ENCODE peak calls at places on chromosomes 1 and 21, in eight cellular contexts. W, H, P, G, L, Y, Q and K are unnamed samples.

GRCh38 chr1:182595641-182596240 is 6.7 kb upstream of the RNASEL start:
- DNase-seq in W (peak), H (peak), P (peak), G (peak), L (peak), Y (peak), Q (peak), K (peak)

GRCh38 chr1:99603699-99604595 is 42.0 kb upstream of the PALMD start:
- DNase-seq in W (no peak), H (no peak), P (no peak), G (no peak), L (no peak), Y (no peak), Q (no peak), K (no peak)

GRCh38 chr21:14382486-14382834 is 486 bp downstream of the HSPA13 start:
- DNase-seq in W (no peak), H (no peak), P (no peak), G (peak), L (no peak), Y (no peak), Q (no peak), K (no peak)

GRCh38 chr1:221766210-221766609 is 24.3 kb upstream of the DUSP10 start:
- DNase-seq in W (no peak), H (no peak), P (no peak), G (no peak), L (no peak), Y (no peak), Q (no peak), K (no peak)

GRCh38 chr21:26210614-26211013 is 40.0 kb upstream of the APP start:
- DNase-seq in W (no peak), H (no peak), P (no peak), G (no peak), L (no peak), Y (no peak), Q (no peak), K (no peak)

GRCh38 chr1:78388275-78388674 is 102.5 kb upstream of the PTGFR start:
- DNase-seq in W (no peak), H (no peak), P (no peak), G (no peak), L (no peak), Y (no peak), Q (no peak), K (no peak)

GRCh38 chr1:44650159-44650831 is 24.0 kb downstream of the TMEM53 start:
- DNase-seq in W (no peak), H (no peak), P (no peak), G (no peak), L (no peak), Y (peak), Q (peak), K (no peak)

GRCh38 chr1:214514032-214514818 is 37.2 kb downstream of the PTPN14 start:
- DNase-seq in W (no peak), H (peak), P (no peak), G (no peak), L (peak), Y (peak), Q (peak), K (no peak)

GRCh38 chr1:167821969-167822685 is 91.8 kb downstream of the ADCY10 start:
- DNase-seq in W (no peak), H (no peak), P (no peak), G (no peak), L (peak), Y (no peak), Q (no peak), K (no peak)

GRCh38 chr1:34977858-34978257 is 7.3 kb downstream of the TMEM35B start:
- DNase-seq in W (no peak), H (no peak), P (no peak), G (no peak), L (no peak), Y (no peak), Q (no peak), K (no peak)

GRCh38 chr21:38989745-38990423 is 184.2 kb downstream of the ETS2 start:
- DNase-seq in W (peak), H (peak), P (no peak), G (no peak), L (no peak), Y (peak), Q (peak), K (peak)

GRCh38 chr1:192762265-192762664 is 46.6 kb upstream of the RGS2 start:
- DNase-seq in W (no peak), H (no peak), P (no peak), G (no peak), L (no peak), Y (no peak), Q (no peak), K (no peak)

GRCh38 chr1:10007161-10007560 is 10.1 kb downstream of the RBP7 start:
- DNase-seq in W (no peak), H (no peak), P (no peak), G (peak), L (no peak), Y (no peak), Q (no peak), K (no peak)

GRCh38 chr1:192951961-192952460 is 107.1 kb downstream of the UCHL5 start:
- DNase-seq in W (no peak), H (peak), P (no peak), G (no peak), L (peak), Y (no peak), Q (no peak), K (peak)

GRCh38 chr1:201882665-201883132 is 6.0 kb upstream of the SHISA4 start:
- DNase-seq in W (no peak), H (peak), P (no peak), G (no peak), L (peak), Y (no peak), Q (no peak), K (peak)

GRCh38 chr1:103267893-103268292 is 159.6 kb upstream of the COL11A1 start:
- DNase-seq in W (no peak), H (no peak), P (no peak), G (no peak), L (no peak), Y (no peak), Q (no peak), K (no peak)

GRCh38 chr1:197485790-197486189 is 217.7 kb downstream of the CRB1 start:
- DNase-seq in W (no peak), H (peak), P (no peak), G (peak), L (no peak), Y (no peak), Q (peak), K (no peak)

GRCh38 chr1:204733869-204734596 is 48.5 kb upstream of the LRRN2 start:
- DNase-seq in W (no peak), H (no peak), P (no peak), G (no peak), L (no peak), Y (no peak), Q (no peak), K (no peak)

GRCh38 chr21:35342440-35342839 is 293.3 kb upstream of the RUNX1 start:
- DNase-seq in W (no peak), H (no peak), P (no peak), G (no peak), L (no peak), Y (no peak), Q (no peak), K (no peak)

GRCh38 chr1:8047112-8047511 is 21.0 kb upstream of the ERRFI1 start:
- DNase-seq in W (no peak), H (peak), P (no peak), G (no peak), L (no peak), Y (no peak), Q (no peak), K (peak)

GRCh38 chr1:64745181-64745985 is 508 bp downstream of the RAVER2 start:
- DNase-seq in W (peak), H (peak), P (peak), G (peak), L (peak), Y (peak), Q (peak), K (no peak)

GRCh38 chr1:152741656-152742055 is 16.2 kb upstream of the KPRP start:
- DNase-seq in W (no peak), H (no peak), P (no peak), G (no peak), L (no peak), Y (no peak), Q (no peak), K (no peak)

GRCh38 chr1:7810395-7810794 is 26.3 kb downstream of the PER3 start:
- DNase-seq in W (no peak), H (peak), P (no peak), G (no peak), L (peak), Y (no peak), Q (no peak), K (peak)

GRCh38 chr21:35138665-35139381 is 89.7 kb upstream of the RUNX1 start:
- DNase-seq in W (no peak), H (peak), P (no peak), G (no peak), L (peak), Y (no peak), Q (peak), K (peak)

GRCh38 chr1:20398744-20399143 is 87.3 kb downstream of the CAMK2N1 start:
- DNase-seq in W (no peak), H (no peak), P (no peak), G (no peak), L (no peak), Y (no peak), Q (no peak), K (no peak)

GRCh38 chr1:212225416-212225815 is 59.8 kb upstream of the PPP2R5A start:
- DNase-seq in W (no peak), H (no peak), P (no peak), G (no peak), L (no peak), Y (no peak), Q (no peak), K (no peak)

GRCh38 chr1:74199504-74199903 is 1.5 kb downstream of the FPGT start:
- DNase-seq in W (no peak), H (no peak), P (no peak), G (no peak), L (no peak), Y (no peak), Q (no peak), K (no peak)

GRCh38 chr1:227914801-227915563 is 32.8 kb downstream of the WNT9A start:
- DNase-seq in W (no peak), H (no peak), P (no peak), G (no peak), L (no peak), Y (no peak), Q (no peak), K (no peak)

GRCh38 chr1:49051647-49052046 is 275.0 kb upstream of the BEND5 start:
- DNase-seq in W (no peak), H (no peak), P (no peak), G (no peak), L (peak), Y (no peak), Q (peak), K (no peak)